ENCODE peak calls at places on chromosomes 1 and 21, in eight cellular contexts. P is central memory CD8-positive, alpha-beta T cell; B is Calu3; V is CD8-positive, alpha-beta T cell; C is fibroblast of pulmonary artery; J is stimulated activated CD8-positive, alpha-beta memory T cell treated with anti-CD3 and anti-CD28 coated beads, Interleukin-7, amount 100 ng/mL, for 24 hours; A is tibial artery; E is activated T-cell treated with anti-CD3 and anti-CD28 coated beads for 1 hour. N is an unnamed sample.

GRCh38 chr1:10833630-10834557 is 37.4 kb upstream of the CASZ1 start:
- DNase-seq in P (no peak), B (no peak), V (no peak), C (peak), J (no peak), A (no peak), E (no peak), N (no peak)

GRCh38 chr1:172669011-172669410 is 10.1 kb downstream of the FASLG start:
- DNase-seq in P (no peak), B (no peak), V (no peak), C (no peak), J (no peak), A (no peak), E (no peak), N (no peak)

GRCh38 chr1:53766194-53766748 is 27.3 kb upstream of the GLIS1 start:
- DNase-seq in P (no peak), B (no peak), V (no peak), C (no peak), J (no peak), A (no peak), E (no peak), N (no peak)

GRCh38 chr1:206808615-206809014 is 36.3 kb upstream of the IL10 start:
- DNase-seq in P (no peak), B (peak), V (peak), C (peak), J (no peak), A (no peak), E (peak), N (peak)

GRCh38 chr1:160520999-160521398 is 2.1 kb downstream of the SLAMF6 start:
- DNase-seq in P (no peak), B (no peak), V (no peak), C (no peak), J (no peak), A (no peak), E (no peak), N (no peak)

GRCh38 chr1:103373991-103374390 is 151.5 kb upstream of the RNPC3 start:
- DNase-seq in P (no peak), B (no peak), V (no peak), C (no peak), J (no peak), A (no peak), E (no peak), N (no peak)

GRCh38 chr1:63969461-63969893 is 195.7 kb downstream of the ROR1 start:
- DNase-seq in P (no peak), B (peak), V (no peak), C (no peak), J (no peak), A (no peak), E (no peak), N (peak)

GRCh38 chr1:10431065-10431730 is 965 bp downstream of the CENPS start:
- DNase-seq in P (no peak), B (no peak), V (no peak), C (no peak), J (no peak), A (no peak), E (no peak), N (no peak)

GRCh38 chr1:23118957-23119792 is 49.5 kb downstream of the LUZP1 start:
- DNase-seq in P (no peak), B (no peak), V (no peak), C (peak), J (no peak), A (no peak), E (no peak), N (no peak)

GRCh38 chr21:44263768-44264167 is 2.1 kb upstream of the DNMT3L start:
- DNase-seq in P (no peak), B (no peak), V (no peak), C (no peak), J (no peak), A (no peak), E (no peak), N (no peak)

GRCh38 chr1:224623743-224624333 is 7.7 kb downstream of the CNIH3 start:
- DNase-seq in P (peak), B (peak), V (peak), C (peak), J (peak), A (no peak), E (peak), N (no peak)

GRCh38 chr1:230750576-230750975 is 3.4 kb downstream of the CAPN9 start:
- DNase-seq in P (no peak), B (peak), V (no peak), C (no peak), J (no peak), A (no peak), E (no peak), N (peak)

N was measured in HT-29.